ENCODE peak calls at places on chromosome 6, in eight cellular contexts. P is A549, W is HCT116, C is H1, J is endothelial cell of umbilical vein, I is SK-N-SH, L is HepG2, G is K562. D is an unnamed sample.

GRCh38 chr6:50815436-50816114 is 3.1 kb upstream of the TFAP2B start:
- DNase-seq in I (no peak), G (peak; percentile 35), W (no peak), P (no peak), L (no peak), C (no peak), J (peak; percentile 39), D (no peak)

GRCh38 chr6:43123691-43124314 is 47.3 kb upstream of the SRF start:
- DNase-seq in P (no peak), I (peak; percentile 61), L (no peak), G (no peak), W (no peak), C (no peak), J (no peak), D (no peak)

GRCh38 chr6:88865275-88865674 is 98.1 kb downstream of the RNGTT start:
- DNase-seq in L (no peak), J (no peak), I (no peak), C (no peak), W (no peak), P (no peak), G (no peak), D (no peak)

GRCh38 chr6:29011276-29011734 is 6.2 kb upstream of the ZNF311 start:
- DNase-seq in G (peak; percentile 84), P (peak; percentile 35), L (no peak), W (no peak), J (peak; percentile 53), C (no peak), I (peak; percentile 72), D (peak; percentile 63)

GRCh38 chr6:18550119-18550518 is 163.0 kb downstream of the RNF144B start:
- DNase-seq in L (no peak), J (no peak), C (no peak), P (no peak), I (no peak), G (no peak), W (no peak), D (no peak)

GRCh38 chr6:143271024-143271423 is 179.5 kb downstream of the ADAT2 start:
- DNase-seq in C (no peak), G (no peak), I (peak; percentile 67), P (no peak), L (peak; percentile 37), W (no peak), J (no peak), D (no peak)

GRCh38 chr6:170152111-170152926 is 138.6 kb downstream of the DLL1 start:
- DNase-seq in I (no peak), C (no peak), L (no peak), G (no peak), W (no peak), J (peak; percentile 21), P (no peak), D (no peak)

GRCh38 chr6:30964075-30964474 is 19.4 kb upstream of the MUC21 start:
- DNase-seq in L (no peak), P (no peak), J (no peak), W (no peak), G (no peak), C (no peak), I (no peak), D (peak; percentile 40)

GRCh38 chr6:7765575-7766325 is 39.9 kb downstream of the BMP6 start:
- DNase-seq in G (no peak), J (no peak), W (no peak), P (no peak), C (no peak), L (no peak), I (no peak), D (no peak)

GRCh38 chr6:56953597-56954388 is 1.1 kb upstream of the BEND6 start:
- DNase-seq in I (peak; percentile 29), P (peak; percentile 9), J (peak; percentile 19), C (peak; percentile 9), L (no peak), W (no peak), G (no peak), D (peak; percentile 52)
- TF ChIP-seq MAX in I (no peak), P (no peak), J (no peak), C (no peak), L (no peak), W (peak; percentile 23), G (no peak), D (no peak)

GRCh38 chr6:135497412-135498177 is at the start of gene AHI1:
- DNase-seq in C (peak; percentile 72), W (peak; percentile 85), P (peak; percentile 93), L (peak; percentile 91), I (peak; percentile 93), J (peak; percentile 97), G (peak; percentile 94), D (peak; percentile 94)
- TF ChIP-seq CTCF in C (no peak), W (no peak), P (no peak), L (peak; percentile 21), I (no peak), J (no peak), G (no peak), D (no peak)

GRCh38 chr6:73076211-73076610 is 149.1 kb downstream of the KHDC1L start:
- DNase-seq in I (no peak), W (no peak), G (no peak), J (no peak), P (peak; percentile 10), C (no peak), L (peak; percentile 24), D (no peak)

GRCh38 chr6:73078908-73079610 is 146.2 kb downstream of the KHDC1L start:
- DNase-seq in I (no peak), W (no peak), C (no peak), L (no peak), P (peak; percentile 11), J (no peak), G (no peak), D (no peak)

GRCh38 chr6:73073238-73073637 is 152.1 kb downstream of the KHDC1L start:
- DNase-seq in I (no peak), J (no peak), P (peak; percentile 63), W (no peak), L (peak; percentile 8), C (no peak), G (no peak), D (no peak)

GRCh38 chr6:73078333-73078732 is 147.0 kb downstream of the KHDC1L start:
- DNase-seq in P (no peak), C (no peak), G (no peak), L (no peak), W (no peak), I (no peak), J (no peak), D (no peak)

DNA sequence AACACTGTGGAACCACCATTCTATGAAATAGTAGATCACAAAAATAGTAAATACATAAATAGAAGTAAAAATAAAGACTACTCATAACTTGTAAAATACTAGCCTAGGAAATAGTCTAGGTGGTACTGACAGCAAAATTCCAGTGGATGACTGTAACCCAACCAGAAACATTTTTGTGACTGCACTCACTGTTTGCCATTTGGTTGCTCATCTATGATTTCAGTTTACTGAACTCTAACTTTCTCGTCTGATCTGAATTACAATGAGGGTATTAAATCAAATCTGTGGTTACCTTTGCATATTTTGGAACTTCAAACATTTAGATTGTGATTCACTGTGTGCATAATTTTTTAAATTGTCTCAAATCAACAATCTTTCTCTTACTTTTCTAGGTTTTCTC is 151.1 kb downstream of the KHDC1L start:
- DNase-seq in G (no peak), J (no peak), P (peak; percentile 55), L (no peak), C (no peak), I (no peak), W (no peak), D (no peak)
- H3K4me3 ChIP-seq in G (no peak overlapping the region), J (no peak overlapping the region), P (no peak overlapping the region), L (no peak overlapping the region), C (no peak overlapping the region), I (no peak overlapping the region), W (no peak overlapping the region), D (no peak overlapping the region)

DNA sequence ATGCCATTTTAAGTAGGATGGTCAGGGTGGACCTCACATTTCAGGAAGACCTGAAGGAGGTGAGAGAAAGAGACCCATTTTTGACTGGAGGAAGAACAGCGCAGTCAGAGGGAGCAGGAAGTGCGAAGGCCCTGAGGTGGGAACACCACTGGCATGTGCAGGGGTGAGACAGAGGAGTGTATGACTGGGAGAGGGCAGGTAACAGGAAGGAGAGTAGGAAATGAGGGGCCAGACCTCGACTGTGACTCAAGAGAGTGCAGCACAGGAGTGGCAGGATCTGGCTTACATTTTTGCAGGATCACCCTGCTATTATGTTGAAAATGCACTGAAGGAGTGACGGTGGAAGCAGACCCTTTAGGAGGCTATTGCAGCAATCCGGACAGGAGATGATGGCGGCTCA is 117.7 kb upstream of the CDYL start:
- DNase-seq in G (no peak), W (no peak), C (no peak), I (no peak), P (no peak), J (no peak), L (no peak), D (no peak)
- TF ChIP-seq MAX in G (no peak), W (no peak), C (no peak), I (no peak), P (no peak), J (no peak), L (no peak), D (no peak)

GRCh38 chr6:134375199-134375598 is 57.3 kb upstream of the SGK1 start:
- DNase-seq in C (no peak), L (no peak), P (no peak), W (no peak), G (no peak), J (no peak), I (no peak), D (no peak)

GRCh38 chr6:134379599-134379998 is 61.7 kb upstream of the SGK1 start:
- DNase-seq in C (no peak), J (no peak), I (no peak), P (no peak), G (no peak), W (no peak), L (no peak), D (no peak)

GRCh38 chr6:134379086-134379485 is 61.2 kb upstream of the SGK1 start:
- DNase-seq in J (no peak), G (peak; percentile 19), L (no peak), C (peak; percentile 9), I (no peak), P (no peak), W (peak; percentile 73), D (no peak)

GRCh38 chr6:134374486-134374885 is 56.6 kb upstream of the SGK1 start:
- DNase-seq in G (no peak), L (no peak), W (no peak), I (no peak), C (no peak), P (no peak), J (peak; percentile 28), D (peak; percentile 26)

DNA sequence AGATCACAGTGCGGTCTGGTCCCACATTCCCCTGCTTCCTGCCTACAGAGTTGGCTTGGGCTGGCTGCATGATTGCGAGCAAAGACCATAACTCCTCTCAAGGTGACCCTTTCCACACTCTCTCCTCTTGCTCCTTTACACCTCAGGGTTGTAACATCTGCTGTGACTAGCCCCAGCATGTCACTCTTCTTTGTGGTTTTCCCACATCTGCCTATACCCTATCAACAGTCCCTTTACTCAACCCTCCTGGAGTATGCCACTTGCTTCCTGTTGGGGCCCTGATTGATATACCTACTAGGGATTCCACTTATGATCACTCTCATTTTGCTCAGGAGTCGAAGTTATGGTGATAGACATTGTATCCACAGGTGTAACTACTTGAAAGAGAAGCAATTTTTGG is 58.9 kb upstream of the SGK1 start:
- DNase-seq in P (no peak), L (no peak), G (no peak), C (no peak), I (no peak), W (no peak), J (no peak), D (peak; percentile 36)
- TF ChIP-seq CTCF in P (no peak), L (no peak), G (no peak), C (no peak), I (no peak), W (no peak), J (no peak), D (no peak)